ENCODE peak calls at places on chromosome 19, in five cellular contexts. C is lower leg skin, J is IMR-90, I is breast epithelium, W is transverse colon. M is an unnamed sample.

GRCh38 chr19:42291437-42291815 is 10.5 kb upstream of the PRR19 start:
- DNase-seq in C (no peak), J (no peak), I (no peak), W (no peak), M (no peak)

GRCh38 chr19:54002495-54003315 is 11.3 kb downstream of the CACNG6 start:
- DNase-seq in C (no peak), J (no peak), I (no peak), W (no peak), M (no peak)

GRCh38 chr19:10043286-10043927 is 30.1 kb downstream of the RDH8 start:
- DNase-seq in C (no peak), J (peak; percentile 33), I (no peak), W (no peak), M (no peak)

GRCh38 chr19:28504139-28504538 is 708.8 kb downstream of the UQCRFS1 start:
- DNase-seq in C (peak; percentile 50), J (no peak), I (no peak), W (no peak), M (no peak)

GRCh38 chr19:18453269-18454024 is 15.5 kb upstream of the ISYNA1 start:
- DNase-seq in C (no peak), J (peak; percentile 52), I (no peak), W (no peak), M (no peak)

GRCh38 chr19:7833225-7834156 is 3.5 kb downstream of the EVI5L start:
- DNase-seq in C (peak; percentile 94), J (peak; percentile 33), I (no peak), W (peak; percentile 91), M (no peak)

GRCh38 chr19:28631931-28632330 is 581.0 kb downstream of the UQCRFS1 start:
- DNase-seq in C (no peak), J (no peak), I (no peak), W (no peak), M (no peak)

GRCh38 chr19:34994643-34995471 is 5.3 kb upstream of the GRAMD1A start:
- DNase-seq in C (no peak), J (no peak), I (peak; percentile 82), W (peak; percentile 65), M (no peak)

GRCh38 chr19:48630289-48631036 is 6.7 kb downstream of the DBP start:
- DNase-seq in C (peak; percentile 96), J (no peak), I (no peak), W (peak; percentile 82), M (no peak)
- TF ChIP-seq POLR2A in C (no peak), J (no peak), I (no peak), W (no peak), M (no peak)

GRCh38 chr19:45121827-45122345 is 28.9 kb downstream of the PPP1R37 start:
- DNase-seq in C (no peak), J (no peak), I (no peak), W (no peak), M (no peak)
- TF ChIP-seq POLR2A in C (no peak), J (no peak), I (no peak), W (no peak), M (no peak)

DNA sequence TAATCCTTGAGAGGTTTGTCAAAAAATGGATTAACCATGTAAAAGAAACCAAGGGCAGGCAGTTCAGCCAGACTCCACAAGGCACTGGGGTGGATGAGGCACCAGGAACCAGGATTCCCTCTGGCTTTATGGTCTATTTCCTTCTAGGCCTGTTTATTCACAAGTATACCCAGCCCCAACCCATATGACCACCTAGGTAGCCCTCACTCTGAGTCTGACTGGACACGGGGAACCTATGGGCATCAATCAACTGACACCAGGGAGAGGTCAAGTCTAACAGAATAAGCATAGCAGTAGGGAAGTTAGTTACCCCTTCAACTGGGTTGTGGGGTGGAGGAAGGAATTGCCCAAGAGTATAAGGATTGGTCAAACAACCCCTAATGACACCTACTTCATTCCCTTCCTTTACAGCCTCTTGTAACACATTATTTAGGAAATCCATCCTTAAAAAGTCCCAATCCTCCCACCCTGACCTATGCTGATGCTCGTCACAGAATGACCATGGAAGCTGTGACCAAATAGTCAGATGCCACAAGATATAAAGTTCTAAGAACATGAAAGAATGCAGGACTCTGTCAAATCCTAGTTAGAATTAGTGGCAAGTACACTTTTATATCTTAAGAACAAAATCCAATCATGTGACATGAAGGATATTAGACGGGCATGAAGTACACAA is 31.7 kb downstream of the PEG3 start:
- DNase-seq in C (no peak), J (no peak), I (no peak), W (no peak), M (no peak)
- TF ChIP-seq POLR2A in C (no peak), J (no peak), I (no peak), W (no peak), M (no peak)

DNA sequence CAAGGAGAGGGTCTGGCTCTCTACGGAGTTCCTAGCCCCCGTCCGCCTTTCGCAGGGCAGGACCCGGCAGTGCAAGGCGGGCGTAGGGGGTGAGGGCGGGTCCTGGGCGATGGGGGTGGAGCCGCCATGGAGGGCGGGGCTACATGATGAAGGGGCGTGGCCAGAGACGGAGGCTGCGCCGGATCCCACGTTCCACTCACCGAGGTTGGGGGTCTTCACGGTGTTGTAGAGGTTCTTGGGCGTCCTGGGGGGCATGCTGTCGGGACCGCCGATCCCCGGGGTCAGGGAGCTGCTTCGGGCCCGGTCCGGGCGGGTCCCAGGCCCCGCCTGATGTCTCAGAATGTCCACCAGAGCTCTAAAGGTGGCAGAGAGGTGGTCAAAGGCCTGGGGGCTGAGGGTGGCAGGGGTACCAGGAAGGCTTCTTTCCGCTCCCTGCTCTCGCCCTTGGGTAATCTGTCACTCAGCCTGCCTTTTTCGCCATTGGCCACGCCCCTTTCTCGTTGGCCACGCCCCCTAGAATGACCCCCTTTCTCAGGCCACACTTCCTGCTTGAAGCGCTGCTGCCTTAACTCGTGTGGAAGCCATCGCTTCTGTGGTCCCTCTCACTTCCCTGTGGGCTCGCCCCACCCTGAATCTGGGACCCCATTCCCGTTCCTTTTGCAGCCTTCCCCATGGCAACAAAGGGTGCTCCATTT is 2.5 kb downstream of the SHISA7 start:
- DNase-seq in C (no peak), J (no peak), I (no peak), W (no peak), M (no peak)
- TF ChIP-seq POLR2A in C (no peak), J (no peak), I (no peak), W (no peak), M (no peak)

GRCh38 chr19:11098327-11098726 is 9.1 kb downstream of the LDLR start:
- DNase-seq in C (no peak), J (no peak), I (no peak), W (no peak), M (no peak)
- TF ChIP-seq POLR2A in C (no peak), J (no peak), I (no peak), W (no peak), M (no peak)

DNA sequence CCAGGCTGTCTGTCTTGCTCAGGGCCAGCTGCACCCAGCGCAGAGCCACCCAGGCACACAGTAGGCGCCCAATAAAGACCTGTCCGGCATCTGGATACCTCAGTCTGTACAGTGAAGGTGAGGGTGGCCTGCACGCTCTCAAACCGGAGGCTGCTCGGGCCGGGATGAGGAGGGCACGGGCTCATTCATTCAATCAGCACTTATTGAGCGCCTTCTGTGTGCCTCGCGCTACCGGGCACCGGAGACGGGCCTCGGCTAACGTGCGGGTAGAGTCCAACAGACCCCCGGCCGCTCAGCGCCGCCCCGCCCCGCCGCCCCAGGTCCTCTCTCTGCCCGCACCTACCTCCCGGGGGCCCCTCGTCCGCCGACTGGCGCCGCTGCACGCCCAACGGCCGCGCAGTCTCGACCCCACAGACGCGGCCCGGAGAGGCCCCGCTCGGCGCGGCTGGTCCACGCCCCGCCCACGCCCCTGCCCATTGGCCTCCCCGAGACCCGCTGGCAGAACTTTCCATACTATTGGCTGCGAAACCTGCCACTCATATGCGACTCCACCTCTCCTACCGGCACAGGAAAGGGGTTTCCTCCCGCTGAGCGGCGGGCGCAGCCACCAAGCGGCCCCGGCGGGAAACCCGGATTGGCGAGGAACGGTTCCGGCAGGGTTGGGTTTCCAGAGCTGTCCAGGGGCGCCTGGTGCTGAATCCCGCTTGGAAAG is at the start of gene SLC39A3:
- DNase-seq in C (peak; percentile 99), J (peak; percentile 98), I (peak; percentile 99), W (peak; percentile 99), M (peak; percentile 99)
- TF ChIP-seq POLR2A in C (no peak), J (peak; percentile 36), I (no peak), W (no peak), M (no peak)

GRCh38 chr19:12139885-12140544 is at the start of gene ZNF20:
- DNase-seq in C (peak; percentile 99), J (peak; percentile 91), I (peak; percentile 98), W (peak; percentile 98), M (peak; percentile 98)
- TF ChIP-seq POLR2A in C (no peak), J (peak; percentile 66), I (peak; percentile 38), W (peak; percentile 59), M (no peak)

DNA sequence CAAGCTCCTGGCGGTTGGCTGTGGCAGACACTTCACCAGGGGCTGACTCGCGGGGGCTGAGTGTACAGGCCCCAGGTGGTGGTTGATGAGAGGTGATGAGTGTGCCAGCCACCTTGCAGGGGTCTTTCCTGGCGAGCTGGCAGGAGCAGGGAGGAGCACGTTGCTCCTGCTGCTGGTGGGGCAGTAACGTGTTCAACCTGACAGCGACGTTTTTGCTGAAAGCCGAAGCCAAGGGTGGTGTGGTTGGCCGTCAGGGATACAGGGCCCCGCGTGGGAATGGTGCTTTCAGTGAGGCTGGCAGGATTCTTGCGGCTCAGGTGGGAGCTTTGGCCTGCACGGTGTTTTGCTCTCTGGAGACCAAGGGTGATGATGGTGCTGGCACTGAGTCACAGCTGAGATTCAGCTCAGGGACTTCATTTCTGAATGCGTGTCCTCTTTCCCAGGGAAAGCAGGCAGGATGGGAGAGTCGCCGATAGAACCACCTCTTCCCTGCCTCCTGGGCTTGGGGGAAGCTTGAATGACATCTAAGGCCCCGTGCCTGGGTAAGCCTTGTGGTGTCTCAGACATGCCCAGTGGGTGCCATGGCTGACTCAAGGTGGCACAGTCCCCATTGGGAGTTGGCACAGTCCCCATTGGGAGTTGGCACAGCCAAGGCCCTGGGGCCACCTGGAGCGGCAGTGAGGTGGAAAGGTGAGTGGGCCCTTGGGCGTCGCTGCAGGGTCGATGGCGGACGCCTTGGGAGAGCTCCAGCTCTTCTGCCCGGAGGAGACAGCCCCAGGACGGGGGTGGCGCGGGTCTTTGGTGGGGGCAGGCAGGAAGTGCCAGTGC is 8.8 kb downstream of the DAZAP1 start:
- DNase-seq in C (no peak), J (peak; percentile 31), I (no peak), W (no peak), M (no peak)
- TF ChIP-seq POLR2A in C (no peak), J (no peak), I (no peak), W (no peak), M (no peak)

GRCh38 chr19:33910922-33911321 is 114.3 kb downstream of the KCTD15 start:
- DNase-seq in C (no peak), J (no peak), I (no peak), W (no peak), M (no peak)
- TF ChIP-seq POLR2A in C (no peak), J (no peak), I (no peak), W (no peak), M (no peak)